ENCODE peak calls at places on chromosomes 3 and 15, in five cellular contexts. K, T, Y, G and P are unnamed samples.

GRCh38 chr3:190125669-190126068 is 5.0 kb upstream of the P3H2 start:
- DNase-seq in K (no peak), T (no peak), Y (no peak), G (no peak), P (no peak)

GRCh38 chr3:182621435-182622240 is 171.7 kb upstream of the ATP11B start:
- DNase-seq in K (peak), T (no peak), Y (no peak), G (no peak), P (no peak)

GRCh38 chr3:89000886-89001285 is 106.5 kb upstream of the EPHA3 start:
- DNase-seq in K (no peak), T (no peak), Y (no peak), G (no peak), P (no peak)

GRCh38 chr15:85482896-85483295 is 102.5 kb downstream of the AKAP13 start:
- DNase-seq in K (peak), T (no peak), Y (no peak), G (no peak), P (peak)

GRCh38 chr15:98904466-98905048 is 103.0 kb downstream of the PGPEP1L start:
- DNase-seq in K (peak), T (no peak), Y (no peak), G (no peak), P (no peak)

GRCh38 chr3:151351216-151351615 is 21.9 kb upstream of the P2RY13 start:
- DNase-seq in K (no peak), T (no peak), Y (no peak), G (no peak), P (no peak)

GRCh38 chr3:9222956-9223639 is 26.3 kb downstream of the SRGAP3 start:
- DNase-seq in K (no peak), T (no peak), Y (no peak), G (no peak), P (no peak)

GRCh38 chr15:98160236-98160635 is 199.7 kb downstream of the ARRDC4 start:
- DNase-seq in K (no peak), T (no peak), Y (no peak), G (no peak), P (no peak)

GRCh38 chr3:47259114-47259513 is 23.5 kb downstream of the KIF9 start:
- DNase-seq in K (no peak), T (no peak), Y (no peak), G (no peak), P (no peak)

GRCh38 chr15:96849501-96849900 is 519.0 kb downstream of the NR2F2 start:
- DNase-seq in K (peak), T (no peak), Y (no peak), G (no peak), P (no peak)

GRCh38 chr3:33732394-33732793 is 14.3 kb upstream of the CLASP2 start:
- DNase-seq in K (peak), T (no peak), Y (no peak), G (no peak), P (peak)

GRCh38 chr3:66912306-66912705 is 85.8 kb upstream of the KBTBD8 start:
- DNase-seq in K (no peak), T (no peak), Y (no peak), G (no peak), P (no peak)

GRCh38 chr3:195703776-195704175 is 17.0 kb upstream of the MUC20 start:
- DNase-seq in K (no peak), T (no peak), Y (no peak), G (no peak), P (no peak)

GRCh38 chr3:16538505-16538904 is 25.0 kb upstream of the RFTN1 start:
- DNase-seq in K (no peak), T (no peak), Y (no peak), G (no peak), P (no peak)

GRCh38 chr3:62574499-62574898 is 201.1 kb upstream of the FEZF2 start:
- DNase-seq in K (no peak), T (no peak), Y (no peak), G (no peak), P (no peak)

GRCh38 chr3:55893045-55893664 is 406.0 kb upstream of the WNT5A start:
- DNase-seq in K (peak), T (no peak), Y (no peak), G (no peak), P (no peak)

GRCh38 chr3:128390867-128391266 is 75.8 kb downstream of the DNAJB8 start:
- DNase-seq in K (no peak), T (no peak), Y (no peak), G (no peak), P (no peak)

GRCh38 chr15:82875411-82876003 is 66.1 kb downstream of the WHAMM start:
- DNase-seq in K (peak), T (no peak), Y (no peak), G (no peak), P (no peak)

GRCh38 chr3:45043715-45044299 is 17.7 kb downstream of the CLEC3B start:
- DNase-seq in K (peak), T (no peak), Y (no peak), G (no peak), P (no peak)

GRCh38 chr3:29152379-29152778 is 128.5 kb upstream of the RBMS3 start:
- DNase-seq in K (peak), T (no peak), Y (no peak), G (no peak), P (no peak)

GRCh38 chr3:58298189-58298588 is 7.9 kb upstream of the RPP14 start:
- DNase-seq in K (no peak), T (no peak), Y (no peak), G (no peak), P (no peak)

GRCh38 chr3:65166531-65166930 is 478.7 kb upstream of the ADAMTS9 start:
- DNase-seq in K (no peak), T (no peak), Y (no peak), G (no peak), P (no peak)

GRCh38 chr3:161890147-161890625 is 393.6 kb downstream of the OTOL1 start:
- DNase-seq in K (peak), T (no peak), Y (no peak), G (no peak), P (no peak)

GRCh38 chr3:55489804-55490132 is 2.7 kb upstream of the WNT5A start:
- DNase-seq in K (no peak), T (no peak), Y (no peak), G (no peak), P (no peak)

GRCh38 chr15:65916664-65917406 is 47.5 kb downstream of the RAB11A start:
- DNase-seq in K (peak), T (peak), Y (peak), G (peak), P (peak)

GRCh38 chr15:86611392-86612040 is 531.8 kb downstream of the AGBL1 start:
- DNase-seq in K (peak), T (no peak), Y (no peak), G (no peak), P (no peak)

GRCh38 chr3:53721187-53721946 is 124.9 kb downstream of the CHDH start:
- DNase-seq in K (peak), T (no peak), Y (no peak), G (no peak), P (no peak)

GRCh38 chr3:58026598-58026997 is 18.4 kb downstream of the FLNB start:
- DNase-seq in K (no peak), T (no peak), Y (no peak), G (no peak), P (no peak)

GRCh38 chr3:126900859-126901540 is 81.9 kb upstream of the PLXNA1 start:
- DNase-seq in K (peak), T (no peak), Y (no peak), G (no peak), P (no peak)

GRCh38 chr3:46006646-46007045 is 11.0 kb upstream of the FYCO1 start:
- DNase-seq in K (peak), T (no peak), Y (no peak), G (no peak), P (no peak)

GRCh38 chr15:90959894-90960293 is 5.2 kb downstream of the RCCD1 start:
- DNase-seq in K (no peak), T (no peak), Y (no peak), G (no peak), P (no peak)

GRCh38 chr3:189652042-189652441 is 20.9 kb downstream of the TP63 start:
- DNase-seq in K (peak), T (peak), Y (no peak), G (no peak), P (no peak)

GRCh38 chr3:38573606-38574005 is 75.9 kb downstream of the SCN5A start:
- DNase-seq in K (no peak), T (peak), Y (no peak), G (no peak), P (no peak)

GRCh38 chr15:34964277-34964676 is 5.3 kb downstream of the AQR start:
- DNase-seq in K (no peak), T (no peak), Y (no peak), G (no peak), P (no peak)

GRCh38 chr3:182609575-182610156 is 183.6 kb upstream of the ATP11B start:
- DNase-seq in K (no peak), T (no peak), Y (no peak), G (no peak), P (no peak)

GRCh38 chr3:43732747-43733425 is 42.1 kb downstream of the ABHD5 start:
- DNase-seq in K (no peak), T (no peak), Y (no peak), G (no peak), P (no peak)

GRCh38 chr15:66658057-66658456 is 44.0 kb upstream of the SMAD6 start:
- DNase-seq in K (no peak), T (no peak), Y (no peak), G (no peak), P (no peak)

GRCh38 chr15:39028069-39028468 is 463.5 kb upstream of the RASGRP1 start:
- DNase-seq in K (peak), T (no peak), Y (no peak), G (no peak), P (no peak)